ENCODE peak calls at places on chromosome 13, in eight cellular contexts. H, T, S, E, R, Q, G and J are unnamed samples.

GRCh38 chr13:41613984-41614581 is 156.7 kb downstream of the RGCC start:
- DNase-seq in H (no peak), T (no peak), S (peak; percentile 93), E (no peak), R (no peak), Q (no peak), G (peak; percentile 68), J (peak; percentile 90)

GRCh38 chr13:54633461-54633860 is 1604.8 kb downstream of the OLFM4 start:
- DNase-seq in H (no peak), T (no peak), S (no peak), E (no peak), R (no peak), Q (no peak), G (no peak), J (no peak)

GRCh38 chr13:108269601-108270328 is at the start of gene TNFSF13B:
- DNase-seq in H (peak; percentile 76), T (peak; percentile 4), S (peak; percentile 56), E (peak; percentile 71), R (peak; percentile 89), Q (peak; percentile 60), G (peak; percentile 63), J (no peak)

GRCh38 chr13:78680064-78680463 is 21.1 kb upstream of the OBI1 start:
- DNase-seq in H (no peak), T (no peak), S (no peak), E (no peak), R (no peak), Q (no peak), G (no peak), J (no peak)

GRCh38 chr13:66805657-66806056 is 424.5 kb downstream of the PCDH9 start:
- DNase-seq in H (no peak), T (peak; percentile 21), S (peak; percentile 47), E (no peak), R (no peak), Q (no peak), G (no peak), J (no peak)

GRCh38 chr13:91347996-91348905 is 764 bp downstream of the MIR17HG start:
- DNase-seq in H (peak; percentile 74), T (peak; percentile 18), S (peak; percentile 71), E (no peak), R (no peak), Q (peak; percentile 72), G (peak; percentile 64), J (no peak)

GRCh38 chr13:70107498-70108271 is at the start of gene ATXN8OS:
- DNase-seq in H (no peak), T (no peak), S (no peak), E (peak; percentile 71), R (no peak), Q (peak; percentile 27), G (no peak), J (no peak)

GRCh38 chr13:28338202-28338601 is 156.7 kb downstream of the FLT1 start:
- DNase-seq in H (no peak), T (no peak), S (no peak), E (no peak), R (no peak), Q (no peak), G (no peak), J (no peak)

GRCh38 chr13:108777421-108778420 is 148.3 kb downstream of the MYO16 start:
- DNase-seq in H (no peak), T (peak; percentile 93), S (peak; percentile 32), E (peak; percentile 45), R (no peak), Q (no peak), G (no peak), J (no peak)

GRCh38 chr13:21707586-21707985 is 36.7 kb downstream of the FGF9 start:
- DNase-seq in H (no peak), T (no peak), S (no peak), E (no peak), R (no peak), Q (no peak), G (no peak), J (no peak)

GRCh38 chr13:52454825-52455676 is at the start of gene CKAP2:
- DNase-seq in H (peak; percentile 95), T (peak; percentile 92), S (peak; percentile 98), E (peak; percentile 97), R (peak; percentile 99), Q (peak; percentile 96), G (peak; percentile 95), J (peak; percentile 66)

GRCh38 chr13:29081036-29081435 is 260.9 kb downstream of the MTUS2 start:
- DNase-seq in H (no peak), T (no peak), S (no peak), E (no peak), R (peak; percentile 59), Q (no peak), G (no peak), J (no peak)

GRCh38 chr13:104382941-104383340 is 1316.7 kb upstream of the SLC10A2 start:
- DNase-seq in H (no peak), T (no peak), S (peak; percentile 5), E (no peak), R (no peak), Q (no peak), G (no peak), J (no peak)

GRCh38 chr13:70170689-70171088 is 62.4 kb upstream of the KLHL1 start:
- DNase-seq in H (no peak), T (no peak), S (no peak), E (no peak), R (no peak), Q (no peak), G (no peak), J (no peak)

GRCh38 chr13:80342541-80343371 is 1.8 kb upstream of the SPRY2 start:
- DNase-seq in H (peak; percentile 91), T (peak; percentile 72), S (peak; percentile 95), E (peak; percentile 83), R (peak; percentile 88), Q (peak; percentile 92), G (peak; percentile 92), J (no peak)

GRCh38 chr13:49664606-49665005 is 26.7 kb downstream of the EBPL start:
- DNase-seq in H (no peak), T (no peak), S (no peak), E (no peak), R (no peak), Q (no peak), G (no peak), J (no peak)

DNA sequence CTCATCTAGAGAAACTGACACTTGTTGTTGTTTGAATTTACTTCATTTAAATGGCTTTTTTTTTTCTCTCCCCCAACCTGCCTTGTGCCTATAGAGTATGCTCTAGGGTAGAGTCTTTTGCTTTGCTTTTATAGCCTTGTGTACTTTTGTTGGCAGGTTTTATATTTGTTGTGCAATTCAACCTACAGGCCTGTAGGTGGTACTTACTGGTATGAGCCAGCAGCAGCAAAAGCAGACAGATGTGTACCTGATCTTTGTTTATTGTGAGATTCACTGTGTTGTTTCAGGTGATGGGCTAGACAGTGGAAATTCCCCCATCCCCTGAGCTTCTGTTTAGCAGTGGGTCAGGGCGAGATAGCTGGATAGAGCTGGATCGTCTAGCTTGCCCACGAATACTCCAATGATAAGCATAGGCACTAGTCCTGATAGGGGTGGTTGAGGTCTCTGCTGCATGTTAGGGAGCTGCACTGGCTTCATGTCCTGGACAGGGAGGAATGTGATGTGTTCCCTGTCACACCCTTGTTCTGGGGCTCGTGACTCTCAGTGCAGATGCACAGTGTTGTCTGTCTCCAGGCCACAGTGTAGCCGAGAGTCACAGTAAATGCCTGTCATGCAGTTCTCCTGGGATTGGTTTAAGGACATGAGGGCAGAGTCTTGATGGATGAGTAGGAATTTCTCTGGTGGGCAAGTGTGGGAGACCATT is 21.3 kb downstream of the DNAJC3 start:
- DNase-seq in H (no peak), T (no peak), S (peak; percentile 25), E (peak; percentile 46), R (no peak), Q (no peak), G (no peak), J (no peak)
- TF ChIP-seq CTCF in H (peak; percentile 20), T (no peak), S (peak; percentile 24), E (peak; percentile 54), R (peak; percentile 21), Q (no peak), G (no peak), J (peak; percentile 30)

GRCh38 chr13:73765651-73766384 is 368.4 kb downstream of the KLF12 start:
- DNase-seq in H (peak; percentile 91), T (no peak), S (peak; percentile 14), E (peak; percentile 87), R (no peak), Q (peak; percentile 68), G (peak; percentile 83), J (no peak)
- H3K4me3 ChIP-seq in H (peak overlapping the region; percentile 31), T (no peak overlapping the region), S (no peak overlapping the region), E (peak overlapping the region; percentile 31), R (no peak overlapping the region), Q (no peak overlapping the region), G (peak overlapping the region; percentile 45), J (no peak overlapping the region)

DNA sequence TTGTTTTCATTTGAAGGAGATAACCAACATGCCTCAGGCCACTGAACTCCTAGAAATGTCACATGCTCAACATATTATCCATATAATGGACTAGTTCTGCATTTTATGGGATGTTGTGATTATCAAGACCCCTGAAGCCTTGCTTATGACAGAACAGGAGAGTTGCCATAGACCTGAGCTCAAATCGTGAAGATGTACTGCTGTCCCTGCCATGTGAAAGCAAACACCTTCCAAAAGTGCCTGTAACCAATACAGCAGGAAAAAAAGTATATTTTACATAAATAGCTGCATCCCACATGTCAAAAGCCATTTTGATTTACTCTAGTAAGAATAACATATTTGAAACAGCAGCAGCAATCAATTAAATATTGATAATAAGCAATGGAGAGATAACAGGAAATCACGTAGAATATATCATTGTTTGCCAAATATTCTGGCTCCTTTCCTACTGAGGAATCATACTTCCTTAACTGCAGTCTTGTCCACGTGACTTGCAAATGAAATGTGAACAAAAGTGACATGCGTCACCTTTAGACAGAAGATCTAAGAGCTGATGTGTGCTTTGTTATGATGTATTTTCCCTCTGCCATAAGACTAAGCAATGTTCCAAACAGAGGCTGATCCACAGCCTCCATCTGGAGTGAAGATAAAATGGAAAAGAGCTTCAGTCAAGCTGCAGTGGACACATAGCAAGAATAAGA is 33.5 kb downstream of the SLC25A30 start:
- DNase-seq in H (no peak), T (no peak), S (no peak), E (no peak), R (no peak), Q (no peak), G (no peak), J (no peak)
- TF ChIP-seq CTCF in H (no peak), T (no peak), S (no peak), E (no peak), R (no peak), Q (no peak), G (no peak), J (no peak)

GRCh38 chr13:97122381-97122996 is 99.6 kb upstream of the MBNL2 start:
- DNase-seq in H (no peak), T (peak; percentile 59), S (peak; percentile 78), E (no peak), R (no peak), Q (no peak), G (no peak), J (no peak)

GRCh38 chr13:97125051-97125809 is 96.9 kb upstream of the MBNL2 start:
- DNase-seq in H (no peak), T (peak; percentile 41), S (peak; percentile 91), E (peak; percentile 44), R (peak; percentile 64), Q (no peak), G (peak; percentile 76), J (no peak)

GRCh38 chr13:97127842-97128241 is 94.3 kb upstream of the MBNL2 start:
- DNase-seq in H (no peak), T (no peak), S (no peak), E (peak; percentile 56), R (no peak), Q (no peak), G (no peak), J (no peak)

GRCh38 chr13:97124237-97124636 is 97.9 kb upstream of the MBNL2 start:
- DNase-seq in H (no peak), T (no peak), S (no peak), E (no peak), R (no peak), Q (no peak), G (no peak), J (no peak)

GRCh38 chr13:97125810-97126738 is 96.1 kb upstream of the MBNL2 start:
- DNase-seq in H (no peak), T (no peak), S (peak; percentile 72), E (no peak), R (peak; percentile 87), Q (no peak), G (peak; percentile 71), J (no peak)
- H3K4me3 ChIP-seq in H (no peak overlapping the region), T (no peak overlapping the region), S (peak overlapping the region; percentile 10), E (no peak overlapping the region), R (no peak overlapping the region), Q (no peak overlapping the region), G (peak overlapping the region; percentile 38), J (no peak overlapping the region)